ENCODE peak calls at places on chromosomes 5 and 9, in seven cellular contexts. W is HCT116, N is K562, P is H1, C is SK-N-SH, Y is GM12878, U is HepG2. Q is an unnamed sample.

GRCh38 chr9:120655005-120655622 is 59.2 kb downstream of the MEGF9 start:
- DNase-seq in W (no peak), N (no peak), P (no peak), C (no peak), Y (no peak), U (no peak), Q (no peak)

GRCh38 chr5:149455889-149456409 is 76.9 kb upstream of the IL17B start:
- DNase-seq in W (peak; percentile 90), N (peak; percentile 84), P (no peak), C (no peak), Y (no peak), U (peak; percentile 73), Q (no peak)

GRCh38 chr5:139669681-139670368 is 21.7 kb downstream of the CXXC5 start:
- DNase-seq in W (no peak), N (peak; percentile 97), P (no peak), C (peak; percentile 86), Y (no peak), U (peak; percentile 53), Q (no peak)

GRCh38 chr5:37197340-37198050 is 51.7 kb downstream of the CPLANE1 start:
- DNase-seq in W (no peak), N (no peak), P (no peak), C (no peak), Y (no peak), U (no peak), Q (no peak)

GRCh38 chr5:150106669-150107068 is 20.3 kb upstream of the CSF1R start:
- DNase-seq in W (no peak), N (no peak), P (no peak), C (no peak), Y (no peak), U (no peak), Q (no peak)

GRCh38 chr5:14039063-14039462 is 94.6 kb upstream of the DNAH5 start:
- DNase-seq in W (peak; percentile 75), N (no peak), P (no peak), C (no peak), Y (no peak), U (peak; percentile 41), Q (no peak)

GRCh38 chr5:34913072-34913471 is 2.2 kb downstream of the RAD1 start:
- DNase-seq in W (no peak), N (no peak), P (no peak), C (no peak), Y (no peak), U (no peak), Q (no peak)

GRCh38 chr9:35519697-35520403 is 29.9 kb downstream of the RUSC2 start:
- DNase-seq in W (no peak), N (no peak), P (no peak), C (no peak), Y (no peak), U (no peak), Q (no peak)

GRCh38 chr5:37954561-37954960 is 114.7 kb upstream of the GDNF start:
- DNase-seq in W (no peak), N (no peak), P (no peak), C (no peak), Y (no peak), U (no peak), Q (no peak)

GRCh38 chr5:115559524-115559923 is 14.9 kb upstream of the FEM1C start:
- DNase-seq in W (no peak), N (no peak), P (no peak), C (no peak), Y (no peak), U (no peak), Q (no peak)

GRCh38 chr5:149386166-149386565 is 7.1 kb upstream of the IL17B start:
- DNase-seq in W (no peak), N (peak; percentile 41), P (no peak), C (no peak), Y (no peak), U (no peak), Q (no peak)

GRCh38 chr5:127031147-127031862 is 947 bp upstream of the MARCHF3 start:
- DNase-seq in W (no peak), N (no peak), P (no peak), C (no peak), Y (no peak), U (no peak), Q (no peak)

GRCh38 chr5:138770977-138771376 is 17.8 kb downstream of the CTNNA1 start:
- DNase-seq in W (no peak), N (no peak), P (no peak), C (no peak), Y (no peak), U (peak; percentile 83), Q (no peak)

GRCh38 chr5:6700074-6700685 is 13.1 kb upstream of the TENT4A start:
- DNase-seq in W (no peak), N (no peak), P (no peak), C (no peak), Y (no peak), U (no peak), Q (peak; percentile 67)

GRCh38 chr9:91740713-91741112 is 209.3 kb downstream of the ROR2 start:
- DNase-seq in W (no peak), N (no peak), P (no peak), C (no peak), Y (no peak), U (no peak), Q (peak; percentile 19)

GRCh38 chr9:86329649-86330048 is 24.6 kb downstream of the TUT7 start:
- DNase-seq in W (no peak), N (no peak), P (no peak), C (no peak), Y (no peak), U (no peak), Q (no peak)

GRCh38 chr5:148776261-148776660 is 50.1 kb upstream of the ADRB2 start:
- DNase-seq in W (no peak), N (no peak), P (no peak), C (no peak), Y (no peak), U (no peak), Q (no peak)

GRCh38 chr5:142671801-142672200 is 14.1 kb downstream of the FGF1 start:
- DNase-seq in W (no peak), N (no peak), P (no peak), C (no peak), Y (no peak), U (no peak), Q (no peak)

GRCh38 chr5:10485142-10485795 is 43.6 kb downstream of the ROPN1L start:
- DNase-seq in W (peak; percentile 18), N (peak; percentile 86), P (no peak), C (peak; percentile 92), Y (no peak), U (no peak), Q (no peak)

GRCh38 chr5:155711882-155712281 is 615.1 kb upstream of the SGCD start:
- DNase-seq in W (no peak), N (no peak), P (no peak), C (no peak), Y (no peak), U (no peak), Q (no peak)

GRCh38 chr5:99010294-99010693 is 81.5 kb upstream of the CHD1 start:
- DNase-seq in W (no peak), N (no peak), P (peak; percentile 62), C (no peak), Y (no peak), U (no peak), Q (no peak)

GRCh38 chr5:17694922-17695321 is 60.7 kb downstream of the TAF11L14 start:
- DNase-seq in W (no peak), N (no peak), P (no peak), C (no peak), Y (no peak), U (no peak), Q (no peak)

GRCh38 chr9:95764490-95764889 is 111.0 kb upstream of the ERCC6L2 start:
- DNase-seq in W (no peak), N (no peak), P (no peak), C (no peak), Y (no peak), U (no peak), Q (no peak)

GRCh38 chr5:128081111-128081865 is 2.3 kb upstream of the SLC12A2 start:
- DNase-seq in W (peak; percentile 24), N (peak; percentile 33), P (no peak), C (peak; percentile 19), Y (no peak), U (no peak), Q (peak; percentile 60)

GRCh38 chr9:89207026-89207425 is 28.4 kb upstream of the SHC3 start:
- DNase-seq in W (no peak), N (no peak), P (no peak), C (no peak), Y (no peak), U (no peak), Q (no peak)

GRCh38 chr5:131221888-131222287 is 42.0 kb upstream of the CDC42SE2 start:
- DNase-seq in W (no peak), N (no peak), P (no peak), C (no peak), Y (no peak), U (no peak), Q (no peak)

GRCh38 chr5:81838307-81838906 is 87.5 kb upstream of the SSBP2 start:
- DNase-seq in W (peak; percentile 28), N (peak; percentile 78), P (no peak), C (no peak), Y (no peak), U (no peak), Q (no peak)

GRCh38 chr5:35920890-35921289 is 17.5 kb downstream of the CAPSL start:
- DNase-seq in W (no peak), N (peak; percentile 6), P (no peak), C (peak; percentile 33), Y (no peak), U (no peak), Q (no peak)

GRCh38 chr5:98750693-98751092 is 22.8 kb upstream of the RGMB start:
- DNase-seq in W (no peak), N (peak; percentile 16), P (no peak), C (no peak), Y (no peak), U (peak; percentile 31), Q (peak; percentile 60)

GRCh38 chr5:145984072-145984471 is 47.7 kb downstream of the SH3RF2 start:
- DNase-seq in W (no peak), N (no peak), P (no peak), C (no peak), Y (no peak), U (no peak), Q (peak; percentile 47)
- TF ChIP-seq JUND in W (no peak), N (no peak), P (no peak), C (no peak), Y (no peak), U (no peak), Q (no peak)

GRCh38 chr5:55226934-55227737 is at the start of gene MCIDAS:
- DNase-seq in W (peak; percentile 64), N (peak; percentile 88), P (no peak), C (peak; percentile 77), Y (no peak), U (no peak), Q (peak; percentile 89)
- TF ChIP-seq JUND in W (no peak), N (no peak), P (no peak), C (no peak), Y (no peak), U (no peak), Q (no peak)

GRCh38 chr9:128523199-128523925 is 18.8 kb downstream of the GLE1 start:
- DNase-seq in W (no peak), N (no peak), P (no peak), C (peak; percentile 87), Y (no peak), U (no peak), Q (no peak)
- TF ChIP-seq JUND in W (no peak), N (no peak), P (no peak), C (no peak), Y (no peak), U (no peak), Q (no peak)

GRCh38 chr5:145237843-145238242 is 597.3 kb downstream of the PRELID2 start:
- DNase-seq in W (peak; percentile 69), N (peak; percentile 13), P (peak; percentile 46), C (peak; percentile 19), Y (no peak), U (peak; percentile 50), Q (peak; percentile 31)
- TF ChIP-seq JUND in W (no peak), N (no peak), P (no peak), C (no peak), Y (no peak), U (no peak), Q (no peak)

Q was measured in T47D.